ENCODE peak calls at places on chromosomes 7 and 10, in five cellular contexts. One of them, this sample, is unnamed.

GRCh38 chr10:95841711-95842498 is 65.9 kb upstream of the CC2D2B start:
- DNase-seq in effector memory CD4-positive, alpha-beta T cell: peak; percentile 16
- DNase-seq in fibroblast of lung: peak; percentile 39
- DNase-seq in CD8-positive, alpha-beta T cell: no peak
- DNase-seq in SJSA1: peak; percentile 58
- DNase-seq in this sample: peak; percentile 27

GRCh38 chr7:120783273-120783672 is 74.7 kb downstream of the TSPAN12 start:
- DNase-seq in CD8-positive, alpha-beta T cell: no peak
- DNase-seq in SJSA1: no peak
- DNase-seq in effector memory CD4-positive, alpha-beta T cell: no peak
- DNase-seq in fibroblast of lung: no peak
- DNase-seq in this sample: no peak

GRCh38 chr10:6406220-6407033 is 173.6 kb downstream of the PRKCQ start:
- DNase-seq in fibroblast of lung: peak; percentile 39
- DNase-seq in CD8-positive, alpha-beta T cell: no peak
- DNase-seq in SJSA1: peak; percentile 27
- DNase-seq in effector memory CD4-positive, alpha-beta T cell: no peak
- DNase-seq in this sample: no peak

GRCh38 chr7:149776305-149776704 is 2.9 kb upstream of the ZNF467 start:
- DNase-seq in SJSA1: no peak
- DNase-seq in fibroblast of lung: no peak
- DNase-seq in CD8-positive, alpha-beta T cell: no peak
- DNase-seq in effector memory CD4-positive, alpha-beta T cell: no peak
- DNase-seq in this sample: no peak

GRCh38 chr7:105906169-105906568 is 29.8 kb upstream of the ATXN7L1 start:
- DNase-seq in SJSA1: no peak
- DNase-seq in fibroblast of lung: no peak
- DNase-seq in CD8-positive, alpha-beta T cell: no peak
- DNase-seq in effector memory CD4-positive, alpha-beta T cell: no peak
- DNase-seq in this sample: no peak

GRCh38 chr10:15725603-15726002 is 5.9 kb upstream of the ITGA8 start:
- DNase-seq in effector memory CD4-positive, alpha-beta T cell: no peak
- DNase-seq in CD8-positive, alpha-beta T cell: no peak
- DNase-seq in fibroblast of lung: peak; percentile 48
- DNase-seq in SJSA1: peak; percentile 34
- DNase-seq in this sample: peak; percentile 38

GRCh38 chr10:126336786-126337185 is 51.5 kb downstream of the ADAM12 start:
- DNase-seq in CD8-positive, alpha-beta T cell: no peak
- DNase-seq in effector memory CD4-positive, alpha-beta T cell: no peak
- DNase-seq in fibroblast of lung: peak; percentile 86
- DNase-seq in SJSA1: no peak
- DNase-seq in this sample: no peak

GRCh38 chr7:140475747-140476333 is 3.5 kb downstream of the MKRN1 start:
- DNase-seq in effector memory CD4-positive, alpha-beta T cell: peak; percentile 41
- DNase-seq in CD8-positive, alpha-beta T cell: peak; percentile 32
- DNase-seq in fibroblast of lung: peak; percentile 21
- DNase-seq in SJSA1: peak; percentile 23
- DNase-seq in this sample: peak; percentile 8

GRCh38 chr10:93235686-93236085 is 162.0 kb downstream of the CYP26A1 start:
- DNase-seq in CD8-positive, alpha-beta T cell: no peak
- DNase-seq in SJSA1: no peak
- DNase-seq in fibroblast of lung: peak; percentile 37
- DNase-seq in effector memory CD4-positive, alpha-beta T cell: no peak
- DNase-seq in this sample: no peak

GRCh38 chr7:112307506-112307905 is 101.0 kb downstream of the ZNF277 start:
- DNase-seq in CD8-positive, alpha-beta T cell: no peak
- DNase-seq in effector memory CD4-positive, alpha-beta T cell: no peak
- DNase-seq in SJSA1: no peak
- DNase-seq in fibroblast of lung: no peak
- DNase-seq in this sample: no peak

GRCh38 chr10:91617073-91617580 is 15.7 kb downstream of the PPP1R3C start:
- DNase-seq in CD8-positive, alpha-beta T cell: no peak
- DNase-seq in SJSA1: no peak
- DNase-seq in effector memory CD4-positive, alpha-beta T cell: no peak
- DNase-seq in fibroblast of lung: peak; percentile 93
- DNase-seq in this sample: peak; percentile 73

GRCh38 chr10:11462071-11462470 is 149.4 kb downstream of the USP6NL start:
- DNase-seq in CD8-positive, alpha-beta T cell: no peak
- DNase-seq in effector memory CD4-positive, alpha-beta T cell: no peak
- DNase-seq in SJSA1: no peak
- DNase-seq in fibroblast of lung: no peak
- DNase-seq in this sample: no peak

GRCh38 chr10:118725784-118726507 is 28.8 kb downstream of the CACUL1 start:
- DNase-seq in CD8-positive, alpha-beta T cell: no peak
- DNase-seq in effector memory CD4-positive, alpha-beta T cell: no peak
- DNase-seq in SJSA1: peak; percentile 90
- DNase-seq in fibroblast of lung: peak; percentile 34
- DNase-seq in this sample: peak; percentile 4

GRCh38 chr7:26329520-26330269 is 38.0 kb downstream of the SNX10 start:
- DNase-seq in CD8-positive, alpha-beta T cell: no peak
- DNase-seq in effector memory CD4-positive, alpha-beta T cell: no peak
- DNase-seq in SJSA1: no peak
- DNase-seq in fibroblast of lung: no peak
- DNase-seq in this sample: no peak

GRCh38 chr7:47342646-47343045 is 239.3 kb downstream of the TNS3 start:
- DNase-seq in CD8-positive, alpha-beta T cell: no peak
- DNase-seq in SJSA1: no peak
- DNase-seq in effector memory CD4-positive, alpha-beta T cell: no peak
- DNase-seq in fibroblast of lung: no peak
- DNase-seq in this sample: no peak

GRCh38 chr7:24665564-24666294 is 91.5 kb downstream of the GSDME start:
- DNase-seq in effector memory CD4-positive, alpha-beta T cell: peak; percentile 18
- DNase-seq in SJSA1: peak; percentile 41
- DNase-seq in fibroblast of lung: peak; percentile 34
- DNase-seq in CD8-positive, alpha-beta T cell: peak; percentile 11
- DNase-seq in this sample: peak; percentile 29

GRCh38 chr10:37704566-37704965 is 152.8 kb downstream of the ZNF248 start:
- DNase-seq in effector memory CD4-positive, alpha-beta T cell: no peak
- DNase-seq in fibroblast of lung: no peak
- DNase-seq in SJSA1: no peak
- DNase-seq in CD8-positive, alpha-beta T cell: no peak
- DNase-seq in this sample: no peak

GRCh38 chr7:7830122-7830878 is 111.9 kb upstream of the RPA3 start:
- DNase-seq in CD8-positive, alpha-beta T cell: no peak
- DNase-seq in SJSA1: no peak
- DNase-seq in fibroblast of lung: peak; percentile 20
- DNase-seq in effector memory CD4-positive, alpha-beta T cell: no peak
- DNase-seq in this sample: no peak

GRCh38 chr7:23520582-23520981 is 11.2 kb downstream of the TRA2A start:
- DNase-seq in fibroblast of lung: no peak
- DNase-seq in CD8-positive, alpha-beta T cell: no peak
- DNase-seq in SJSA1: no peak
- DNase-seq in effector memory CD4-positive, alpha-beta T cell: no peak
- DNase-seq in this sample: no peak

GRCh38 chr7:18126274-18126673 is 98.6 kb upstream of the PRPS1L1 start:
- DNase-seq in SJSA1: no peak
- DNase-seq in effector memory CD4-positive, alpha-beta T cell: no peak
- DNase-seq in fibroblast of lung: no peak
- DNase-seq in CD8-positive, alpha-beta T cell: no peak
- DNase-seq in this sample: no peak

GRCh38 chr7:44383566-44383965 is 58.2 kb upstream of the CAMK2B start:
- DNase-seq in SJSA1: peak; percentile 47
- DNase-seq in CD8-positive, alpha-beta T cell: no peak
- DNase-seq in fibroblast of lung: peak; percentile 83
- DNase-seq in effector memory CD4-positive, alpha-beta T cell: no peak
- DNase-seq in this sample: peak; percentile 18

GRCh38 chr7:114819629-114820362 is 102.1 kb upstream of the MDFIC start:
- DNase-seq in effector memory CD4-positive, alpha-beta T cell: no peak
- DNase-seq in CD8-positive, alpha-beta T cell: no peak
- DNase-seq in fibroblast of lung: peak; percentile 97
- DNase-seq in SJSA1: peak; percentile 59
- DNase-seq in this sample: peak; percentile 95

GRCh38 chr10:127787873-127788272 is 50.9 kb downstream of the FOXI2 start:
- DNase-seq in SJSA1: no peak
- DNase-seq in CD8-positive, alpha-beta T cell: no peak
- DNase-seq in effector memory CD4-positive, alpha-beta T cell: no peak
- DNase-seq in fibroblast of lung: no peak
- DNase-seq in this sample: no peak
- H3K27me3 ChIP-seq in SJSA1: peaks cover 4% of the 10 kb centered on the region
- H3K27me3 ChIP-seq in CD8-positive, alpha-beta T cell: no peaks in the 10 kb centered on the region
- H3K27me3 ChIP-seq in effector memory CD4-positive, alpha-beta T cell: no peaks in the 10 kb centered on the region
- H3K27me3 ChIP-seq in fibroblast of lung: no peaks in the 10 kb centered on the region
- H3K27me3 ChIP-seq in this sample: no peaks in the 10 kb centered on the region

DNA sequence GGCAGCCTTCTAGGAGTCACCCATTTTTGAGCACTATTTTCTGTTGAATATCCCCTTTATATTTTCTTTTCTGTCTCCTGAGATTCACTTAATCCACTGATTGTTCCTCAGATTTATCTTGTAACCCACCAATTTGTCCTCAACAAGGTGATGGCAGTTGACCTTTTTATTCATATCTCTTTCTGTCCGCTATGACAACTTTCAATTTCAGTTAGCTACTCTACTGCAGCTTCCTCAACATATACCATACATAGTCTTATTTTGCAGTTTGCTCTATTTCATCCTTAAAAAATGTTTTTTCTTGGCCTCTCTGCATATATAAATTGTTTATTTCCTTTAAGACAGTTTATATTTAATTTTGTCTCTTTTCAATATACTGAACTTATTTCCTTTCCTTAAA is 101.3 kb downstream of the THSD7A start:
- DNase-seq in CD8-positive, alpha-beta T cell: no peak
- DNase-seq in effector memory CD4-positive, alpha-beta T cell: no peak
- DNase-seq in fibroblast of lung: no peak
- DNase-seq in SJSA1: no peak
- DNase-seq in this sample: no peak
- H3K9me3 ChIP-seq in CD8-positive, alpha-beta T cell: no peaks in the 10 kb centered on the region
- H3K9me3 ChIP-seq in effector memory CD4-positive, alpha-beta T cell: no peaks in the 10 kb centered on the region
- H3K9me3 ChIP-seq in fibroblast of lung: no peaks in the 10 kb centered on the region
- H3K9me3 ChIP-seq in SJSA1: no peaks in the 10 kb centered on the region
- H3K9me3 ChIP-seq in this sample: no peaks in the 10 kb centered on the region

GRCh38 chr7:103149808-103150180 is 895 bp upstream of the NAPEPLD start:
- DNase-seq in fibroblast of lung: no peak
- DNase-seq in SJSA1: no peak
- DNase-seq in effector memory CD4-positive, alpha-beta T cell: no peak
- DNase-seq in CD8-positive, alpha-beta T cell: no peak
- DNase-seq in this sample: no peak

GRCh38 chr7:103154042-103154441 is 5.1 kb upstream of the NAPEPLD start:
- DNase-seq in effector memory CD4-positive, alpha-beta T cell: no peak
- DNase-seq in CD8-positive, alpha-beta T cell: no peak
- DNase-seq in fibroblast of lung: no peak
- DNase-seq in SJSA1: no peak
- DNase-seq in this sample: no peak

GRCh38 chr7:103148994-103149807 is at the start of gene NAPEPLD:
- DNase-seq in SJSA1: peak; percentile 94
- DNase-seq in effector memory CD4-positive, alpha-beta T cell: peak; percentile 52
- DNase-seq in CD8-positive, alpha-beta T cell: peak; percentile 56
- DNase-seq in fibroblast of lung: peak; percentile 90
- DNase-seq in this sample: peak; percentile 71

GRCh38 chr7:103148131-103148993 is 537 bp downstream of the NAPEPLD start:
- DNase-seq in effector memory CD4-positive, alpha-beta T cell: no peak
- DNase-seq in SJSA1: peak; percentile 9
- DNase-seq in CD8-positive, alpha-beta T cell: no peak
- DNase-seq in fibroblast of lung: peak; percentile 30
- DNase-seq in this sample: no peak

DNA sequence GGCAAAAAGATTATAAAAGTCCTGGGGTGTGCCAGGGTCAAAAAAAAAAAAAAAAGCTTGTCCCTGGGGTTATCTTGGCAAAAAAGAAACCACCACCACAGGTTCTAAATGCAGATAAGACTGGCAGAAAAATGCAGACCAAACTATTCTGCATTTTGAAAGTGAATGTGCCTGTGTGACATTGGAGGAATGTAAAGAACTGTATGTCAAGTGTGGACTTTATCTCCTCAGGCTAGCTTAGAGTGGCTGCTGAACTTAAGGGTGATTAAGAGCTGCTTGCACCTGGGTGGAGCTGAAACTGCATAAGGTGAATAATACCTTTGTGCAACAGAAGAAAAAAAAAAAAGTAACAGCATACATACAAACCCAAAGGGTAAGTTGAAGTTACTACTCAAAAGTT is 1.3 kb upstream of the NAPEPLD start:
- DNase-seq in SJSA1: no peak
- DNase-seq in effector memory CD4-positive, alpha-beta T cell: no peak
- DNase-seq in fibroblast of lung: no peak
- DNase-seq in CD8-positive, alpha-beta T cell: no peak
- DNase-seq in this sample: no peak
- H3K27ac ChIP-seq in SJSA1: no peak overlapping the region
- H3K27ac ChIP-seq in effector memory CD4-positive, alpha-beta T cell: no peak overlapping the region
- H3K27ac ChIP-seq in fibroblast of lung: no peak overlapping the region
- H3K27ac ChIP-seq in CD8-positive, alpha-beta T cell: no peak overlapping the region
- H3K27ac ChIP-seq in this sample: no peak overlapping the region

GRCh38 chr10:43026039-43026973 is 50.6 kb upstream of the RET start:
- DNase-seq in fibroblast of lung: no peak
- DNase-seq in CD8-positive, alpha-beta T cell: no peak
- DNase-seq in SJSA1: no peak
- DNase-seq in effector memory CD4-positive, alpha-beta T cell: no peak
- DNase-seq in this sample: no peak
- H3K27me3 ChIP-seq in fibroblast of lung: no peaks in the 10 kb centered on the region
- H3K27me3 ChIP-seq in CD8-positive, alpha-beta T cell: no peaks in the 10 kb centered on the region
- H3K27me3 ChIP-seq in SJSA1: peaks cover 2% of the 10 kb centered on the region
- H3K27me3 ChIP-seq in effector memory CD4-positive, alpha-beta T cell: no peaks in the 10 kb centered on the region
- H3K27me3 ChIP-seq in this sample: no peaks in the 10 kb centered on the region

GRCh38 chr7:55939514-55940123 is 12.1 kb upstream of the MRPS17 start:
- DNase-seq in fibroblast of lung: no peak
- DNase-seq in effector memory CD4-positive, alpha-beta T cell: no peak
- DNase-seq in SJSA1: no peak
- DNase-seq in CD8-positive, alpha-beta T cell: no peak
- DNase-seq in this sample: no peak
- H3K9me3 ChIP-seq in fibroblast of lung: no peaks in the 10 kb centered on the region
- H3K9me3 ChIP-seq in effector memory CD4-positive, alpha-beta T cell: peaks cover 11% of the 10 kb centered on the region
- H3K9me3 ChIP-seq in SJSA1: peaks cover 10% of the 10 kb centered on the region
- H3K9me3 ChIP-seq in CD8-positive, alpha-beta T cell: peaks cover 18% of the 10 kb centered on the region
- H3K9me3 ChIP-seq in this sample: peaks cover 49% of the 10 kb centered on the region

DNA sequence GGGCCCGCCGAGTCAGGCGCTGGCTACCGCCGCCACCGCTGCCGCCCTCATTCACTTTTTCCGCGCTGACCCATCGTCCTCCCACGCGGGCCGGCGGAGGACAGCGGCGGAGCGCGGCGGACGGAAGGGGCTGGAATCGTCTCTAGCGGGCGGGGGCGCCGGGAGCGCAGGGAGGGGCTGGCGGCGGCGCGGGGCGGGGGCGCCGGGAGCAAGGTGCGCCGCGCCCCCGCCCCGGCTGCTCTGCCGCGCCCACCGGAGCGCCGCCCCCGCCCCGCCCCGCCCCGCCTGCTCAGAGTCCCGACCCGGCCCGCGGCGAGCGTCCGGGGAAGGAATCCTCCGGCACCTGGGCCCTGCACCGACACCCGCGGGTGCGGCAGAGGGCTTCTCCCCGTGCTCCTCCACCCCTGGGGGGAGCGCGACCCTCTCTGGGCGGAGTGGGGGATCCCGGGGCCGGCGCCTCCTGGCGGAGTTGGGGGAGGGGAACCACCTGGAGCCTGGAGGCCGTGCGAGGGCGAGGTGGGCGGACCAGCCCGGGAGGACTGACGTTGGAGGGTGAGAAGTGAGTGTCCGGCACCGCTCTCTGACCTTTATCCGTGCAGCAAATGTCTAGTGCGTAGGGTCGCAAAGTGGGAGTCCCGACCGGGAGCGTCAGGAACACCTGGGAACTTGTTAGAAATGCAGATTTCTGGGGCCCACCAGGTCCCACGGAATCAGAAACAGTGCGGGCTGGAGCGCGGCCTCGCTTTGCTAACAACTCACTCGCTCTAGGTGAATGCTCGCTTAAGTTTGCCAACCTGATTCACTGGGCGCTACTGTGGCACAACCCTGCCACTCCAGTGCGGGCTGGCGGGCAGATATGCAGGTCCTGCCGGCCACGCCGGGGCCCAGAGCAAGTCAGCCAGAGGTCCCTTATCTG is at the start of gene COBL:
- DNase-seq in CD8-positive, alpha-beta T cell: no peak
- DNase-seq in effector memory CD4-positive, alpha-beta T cell: no peak
- DNase-seq in SJSA1: no peak
- DNase-seq in fibroblast of lung: peak; percentile 8
- DNase-seq in this sample: no peak
- H3K27ac ChIP-seq in CD8-positive, alpha-beta T cell: no peak within 1 kb of the TSS
- H3K27ac ChIP-seq in effector memory CD4-positive, alpha-beta T cell: no peak within 1 kb of the TSS
- H3K27ac ChIP-seq in SJSA1: no peak within 1 kb of the TSS
- H3K27ac ChIP-seq in fibroblast of lung: no peak within 1 kb of the TSS
- H3K27ac ChIP-seq in this sample: no peak within 1 kb of the TSS

GRCh38 chr10:23581906-23582305 is 143.0 kb downstream of the OTUD1 start:
- DNase-seq in effector memory CD4-positive, alpha-beta T cell: no peak
- DNase-seq in fibroblast of lung: no peak
- DNase-seq in CD8-positive, alpha-beta T cell: no peak
- DNase-seq in SJSA1: no peak
- DNase-seq in this sample: no peak
- H3K27me3 ChIP-seq in effector memory CD4-positive, alpha-beta T cell: no peaks in the 10 kb centered on the region
- H3K27me3 ChIP-seq in fibroblast of lung: no peaks in the 10 kb centered on the region
- H3K27me3 ChIP-seq in CD8-positive, alpha-beta T cell: no peaks in the 10 kb centered on the region
- H3K27me3 ChIP-seq in SJSA1: no peaks in the 10 kb centered on the region
- H3K27me3 ChIP-seq in this sample: no peaks in the 10 kb centered on the region